ENCODE peak calls at places on chromosome 13, in nine cellular contexts. One of them, this sample, is unnamed.

GRCh38 chr13:54845351-54845965 is 1816.8 kb downstream of the OLFM4 start:
- DNase-seq in colonic mucosa: no peak
- DNase-seq in AG04450: no peak
- DNase-seq in epithelial cell of proximal tubule: no peak
- DNase-seq in IMR-90: no peak
- DNase-seq in cardiac fibroblast: no peak
- DNase-seq in astrocyte of the spinal cord: no peak
- DNase-seq in Peyer's patch: no peak
- DNase-seq in HFF-Myc: no peak
- DNase-seq in this sample: no peak

GRCh38 chr13:111202745-111203144 is 87.6 kb downstream of the ARHGEF7 start:
- DNase-seq in colonic mucosa: no peak
- DNase-seq in AG04450: no peak
- DNase-seq in epithelial cell of proximal tubule: no peak
- DNase-seq in IMR-90: peak; percentile 93
- DNase-seq in cardiac fibroblast: peak; percentile 98
- DNase-seq in astrocyte of the spinal cord: peak; percentile 94
- DNase-seq in Peyer's patch: no peak
- DNase-seq in HFF-Myc: peak; percentile 88
- DNase-seq in this sample: peak; percentile 99

GRCh38 chr13:89315287-89315686 is 1644.1 kb downstream of the SLITRK5 start:
- DNase-seq in colonic mucosa: no peak
- DNase-seq in AG04450: no peak
- DNase-seq in epithelial cell of proximal tubule: no peak
- DNase-seq in IMR-90: no peak
- DNase-seq in cardiac fibroblast: peak; percentile 12
- DNase-seq in astrocyte of the spinal cord: peak; percentile 2
- DNase-seq in Peyer's patch: no peak
- DNase-seq in HFF-Myc: no peak
- DNase-seq in this sample: no peak

GRCh38 chr13:111861766-111862366 is 205.1 kb upstream of the SOX1 start:
- DNase-seq in colonic mucosa: no peak
- DNase-seq in AG04450: no peak
- DNase-seq in epithelial cell of proximal tubule: no peak
- DNase-seq in IMR-90: no peak
- DNase-seq in cardiac fibroblast: no peak
- DNase-seq in astrocyte of the spinal cord: no peak
- DNase-seq in Peyer's patch: no peak
- DNase-seq in HFF-Myc: no peak
- DNase-seq in this sample: no peak

GRCh38 chr13:32178763-32179162 is 136.4 kb downstream of the ZAR1L start:
- DNase-seq in colonic mucosa: no peak
- DNase-seq in AG04450: no peak
- DNase-seq in epithelial cell of proximal tubule: no peak
- DNase-seq in IMR-90: no peak
- DNase-seq in cardiac fibroblast: no peak
- DNase-seq in astrocyte of the spinal cord: no peak
- DNase-seq in Peyer's patch: no peak
- DNase-seq in HFF-Myc: no peak
- DNase-seq in this sample: no peak

GRCh38 chr13:79528759-79529191 is 47.8 kb downstream of the NDFIP2 start:
- DNase-seq in colonic mucosa: no peak
- DNase-seq in AG04450: no peak
- DNase-seq in epithelial cell of proximal tubule: no peak
- DNase-seq in IMR-90: peak; percentile 48
- DNase-seq in cardiac fibroblast: no peak
- DNase-seq in astrocyte of the spinal cord: no peak
- DNase-seq in Peyer's patch: no peak
- DNase-seq in HFF-Myc: no peak
- DNase-seq in this sample: no peak

GRCh38 chr13:80224468-80224867 is 116.5 kb downstream of the SPRY2 start:
- DNase-seq in colonic mucosa: no peak
- DNase-seq in AG04450: no peak
- DNase-seq in epithelial cell of proximal tubule: no peak
- DNase-seq in IMR-90: peak; percentile 26
- DNase-seq in cardiac fibroblast: peak; percentile 43
- DNase-seq in astrocyte of the spinal cord: no peak
- DNase-seq in Peyer's patch: no peak
- DNase-seq in HFF-Myc: no peak
- DNase-seq in this sample: peak; percentile 70

GRCh38 chr13:111139874-111140561 is 24.9 kb downstream of the ARHGEF7 start:
- DNase-seq in colonic mucosa: no peak
- DNase-seq in AG04450: no peak
- DNase-seq in epithelial cell of proximal tubule: no peak
- DNase-seq in IMR-90: no peak
- DNase-seq in cardiac fibroblast: no peak
- DNase-seq in astrocyte of the spinal cord: no peak
- DNase-seq in Peyer's patch: no peak
- DNase-seq in HFF-Myc: no peak
- DNase-seq in this sample: no peak

GRCh38 chr13:37485766-37486165 is 112.8 kb downstream of the POSTN start:
- DNase-seq in colonic mucosa: no peak
- DNase-seq in AG04450: no peak
- DNase-seq in epithelial cell of proximal tubule: no peak
- DNase-seq in IMR-90: peak; percentile 33
- DNase-seq in cardiac fibroblast: peak; percentile 24
- DNase-seq in astrocyte of the spinal cord: peak; percentile 27
- DNase-seq in Peyer's patch: no peak
- DNase-seq in HFF-Myc: no peak
- DNase-seq in this sample: peak; percentile 46

GRCh38 chr13:36887758-36888521 is 32.1 kb downstream of the SMAD9 start:
- DNase-seq in colonic mucosa: no peak
- DNase-seq in AG04450: no peak
- DNase-seq in epithelial cell of proximal tubule: no peak
- DNase-seq in IMR-90: no peak
- DNase-seq in cardiac fibroblast: no peak
- DNase-seq in astrocyte of the spinal cord: no peak
- DNase-seq in Peyer's patch: no peak
- DNase-seq in HFF-Myc: no peak
- DNase-seq in this sample: no peak

GRCh38 chr13:40572961-40573360 is 93.5 kb downstream of the FOXO1 start:
- DNase-seq in colonic mucosa: no peak
- DNase-seq in AG04450: no peak
- DNase-seq in epithelial cell of proximal tubule: no peak
- DNase-seq in IMR-90: no peak
- DNase-seq in cardiac fibroblast: no peak
- DNase-seq in astrocyte of the spinal cord: no peak
- DNase-seq in Peyer's patch: no peak
- DNase-seq in HFF-Myc: no peak
- DNase-seq in this sample: no peak
- H3K4me3 ChIP-seq in colonic mucosa: no peak overlapping the region
- H3K4me3 ChIP-seq in AG04450: no peak overlapping the region
- H3K4me3 ChIP-seq in epithelial cell of proximal tubule: no peak overlapping the region
- H3K4me3 ChIP-seq in IMR-90: no peak overlapping the region
- H3K4me3 ChIP-seq in cardiac fibroblast: no peak overlapping the region
- H3K4me3 ChIP-seq in astrocyte of the spinal cord: no peak overlapping the region
- H3K4me3 ChIP-seq in Peyer's patch: no peak overlapping the region
- H3K4me3 ChIP-seq in HFF-Myc: no peak overlapping the region
- H3K4me3 ChIP-seq in this sample: no peak overlapping the region

GRCh38 chr13:19159181-19159580 is 22.4 kb downstream of the TUBA3C start:
- DNase-seq in colonic mucosa: no peak
- DNase-seq in AG04450: no peak
- DNase-seq in epithelial cell of proximal tubule: no peak
- DNase-seq in IMR-90: no peak
- DNase-seq in cardiac fibroblast: no peak
- DNase-seq in astrocyte of the spinal cord: no peak
- DNase-seq in Peyer's patch: no peak
- DNase-seq in HFF-Myc: no peak
- DNase-seq in this sample: no peak
- TF ChIP-seq CTCF in colonic mucosa: no peak
- TF ChIP-seq CTCF in AG04450: no peak
- TF ChIP-seq CTCF in epithelial cell of proximal tubule: no peak
- TF ChIP-seq CTCF in IMR-90: no peak
- TF ChIP-seq CTCF in cardiac fibroblast: no peak
- TF ChIP-seq CTCF in astrocyte of the spinal cord: no peak
- TF ChIP-seq CTCF in Peyer's patch: no peak
- TF ChIP-seq CTCF in HFF-Myc: no peak
- TF ChIP-seq CTCF in this sample: no peak

GRCh38 chr13:95133498-95133897 is 167.8 kb downstream of the ABCC4 start:
- DNase-seq in colonic mucosa: no peak
- DNase-seq in AG04450: no peak
- DNase-seq in epithelial cell of proximal tubule: no peak
- DNase-seq in IMR-90: no peak
- DNase-seq in cardiac fibroblast: no peak
- DNase-seq in astrocyte of the spinal cord: no peak
- DNase-seq in Peyer's patch: no peak
- DNase-seq in HFF-Myc: no peak
- DNase-seq in this sample: no peak

GRCh38 chr13:95139186-95139585 is 162.1 kb downstream of the ABCC4 start:
- DNase-seq in colonic mucosa: no peak
- DNase-seq in AG04450: no peak
- DNase-seq in epithelial cell of proximal tubule: no peak
- DNase-seq in IMR-90: no peak
- DNase-seq in cardiac fibroblast: no peak
- DNase-seq in astrocyte of the spinal cord: no peak
- DNase-seq in Peyer's patch: no peak
- DNase-seq in HFF-Myc: no peak
- DNase-seq in this sample: no peak

GRCh38 chr13:95137096-95137495 is 164.2 kb downstream of the ABCC4 start:
- DNase-seq in colonic mucosa: no peak
- DNase-seq in AG04450: no peak
- DNase-seq in epithelial cell of proximal tubule: no peak
- DNase-seq in IMR-90: peak; percentile 42
- DNase-seq in cardiac fibroblast: no peak
- DNase-seq in astrocyte of the spinal cord: peak; percentile 29
- DNase-seq in Peyer's patch: no peak
- DNase-seq in HFF-Myc: no peak
- DNase-seq in this sample: no peak

GRCh38 chr13:95140502-95140901 is 160.7 kb downstream of the ABCC4 start:
- DNase-seq in colonic mucosa: no peak
- DNase-seq in AG04450: no peak
- DNase-seq in epithelial cell of proximal tubule: no peak
- DNase-seq in IMR-90: no peak
- DNase-seq in cardiac fibroblast: no peak
- DNase-seq in astrocyte of the spinal cord: no peak
- DNase-seq in Peyer's patch: no peak
- DNase-seq in HFF-Myc: no peak
- DNase-seq in this sample: no peak

DNA sequence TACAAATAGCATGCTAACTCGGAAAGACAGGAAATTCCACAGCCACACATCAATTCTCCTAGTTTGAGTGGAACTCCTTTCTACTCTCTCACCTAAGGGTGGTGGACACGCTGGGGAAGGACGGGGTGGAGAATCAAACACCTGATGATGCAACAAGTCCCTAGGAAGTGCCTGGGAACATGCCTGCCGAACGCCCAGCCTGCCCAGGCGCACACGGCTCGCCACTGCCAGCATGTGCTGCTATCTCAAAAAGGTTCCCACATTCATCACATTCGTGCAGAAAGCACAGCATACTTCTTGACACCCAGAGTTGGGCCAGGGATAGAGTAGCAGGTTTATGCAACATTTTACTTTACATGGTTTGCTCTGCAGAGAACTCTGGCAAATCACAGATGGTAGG is 164.6 kb downstream of the ABCC4 start:
- DNase-seq in colonic mucosa: no peak
- DNase-seq in AG04450: no peak
- DNase-seq in epithelial cell of proximal tubule: no peak
- DNase-seq in IMR-90: no peak
- DNase-seq in cardiac fibroblast: no peak
- DNase-seq in astrocyte of the spinal cord: no peak
- DNase-seq in Peyer's patch: no peak
- DNase-seq in HFF-Myc: no peak
- DNase-seq in this sample: no peak
- H3K4me3 ChIP-seq in colonic mucosa: no peak overlapping the region
- H3K4me3 ChIP-seq in AG04450: no peak overlapping the region
- H3K4me3 ChIP-seq in epithelial cell of proximal tubule: no peak overlapping the region
- H3K4me3 ChIP-seq in IMR-90: no peak overlapping the region
- H3K4me3 ChIP-seq in cardiac fibroblast: no peak overlapping the region
- H3K4me3 ChIP-seq in astrocyte of the spinal cord: no peak overlapping the region
- H3K4me3 ChIP-seq in Peyer's patch: no peak overlapping the region
- H3K4me3 ChIP-seq in HFF-Myc: no peak overlapping the region
- H3K4me3 ChIP-seq in this sample: no peak overlapping the region

GRCh38 chr13:21556051-21556450 is 47.9 kb downstream of the MICU2 start:
- DNase-seq in colonic mucosa: no peak
- DNase-seq in AG04450: no peak
- DNase-seq in epithelial cell of proximal tubule: no peak
- DNase-seq in IMR-90: no peak
- DNase-seq in cardiac fibroblast: peak; percentile 6
- DNase-seq in astrocyte of the spinal cord: no peak
- DNase-seq in Peyer's patch: no peak
- DNase-seq in HFF-Myc: no peak
- DNase-seq in this sample: peak; percentile 16

GRCh38 chr13:21557995-21558394 is 46.0 kb downstream of the MICU2 start:
- DNase-seq in colonic mucosa: no peak
- DNase-seq in AG04450: no peak
- DNase-seq in epithelial cell of proximal tubule: no peak
- DNase-seq in IMR-90: no peak
- DNase-seq in cardiac fibroblast: peak; percentile 24
- DNase-seq in astrocyte of the spinal cord: no peak
- DNase-seq in Peyer's patch: no peak
- DNase-seq in HFF-Myc: no peak
- DNase-seq in this sample: peak; percentile 29
- TF ChIP-seq CTCF in colonic mucosa: no peak
- TF ChIP-seq CTCF in AG04450: peak; percentile 41
- TF ChIP-seq CTCF in epithelial cell of proximal tubule: peak; percentile 71
- TF ChIP-seq CTCF in IMR-90: peak; percentile 31
- TF ChIP-seq CTCF in cardiac fibroblast: peak; percentile 54
- TF ChIP-seq CTCF in astrocyte of the spinal cord: peak; percentile 43
- TF ChIP-seq CTCF in Peyer's patch: no peak
- TF ChIP-seq CTCF in HFF-Myc: peak; percentile 56
- TF ChIP-seq CTCF in this sample: peak; percentile 49

This sample was measured in fibroblast of pulmonary artery.